ENCODE peak calls at places on chromosome 16, in nine cellular contexts. I is esophagus squamous epithelium; J is tibial artery; Q is pancreas; C is CD4-positive, alpha-beta memory T cell; R is aorta; X is neuronal stem cell; A is right cardiac atrium; B is ovary. U is an unnamed sample. For H3K9me3 and H3K27me3, the result is how much of the 10 kb centered on the place peaks cover.

GRCh38 chr16:84254080-84254479 is 14.3 kb upstream of the KCNG4 start:
- DNase-seq in X (no peak), I (no peak), Q (no peak), C (no peak), R (no peak), A (no peak), J (no peak), B (no peak), U (no peak)

GRCh38 chr16:74100405-74101316 is 196.0 kb upstream of the PSMD7 start:
- DNase-seq in R (no peak), C (no peak), A (no peak), I (no peak), B (no peak), X (no peak), Q (no peak), J (no peak), U (no peak)

GRCh38 chr16:28863929-28864886 is 565 bp downstream of the SH2B1 start:
- DNase-seq in I (no peak), X (no peak), C (no peak), B (peak), J (no peak), R (no peak), A (peak), Q (no peak), U (no peak)

GRCh38 chr16:68377667-68378420 is 67.0 kb downstream of the PRMT7 start:
- DNase-seq in X (no peak), A (no peak), I (no peak), J (no peak), R (no peak), B (no peak), Q (peak), C (no peak), U (no peak)

GRCh38 chr16:67198238-67198734 is 645 bp upstream of the ELMO3 start:
- DNase-seq in Q (peak), B (no peak), R (no peak), X (no peak), C (no peak), J (no peak), A (peak), I (no peak), U (no peak)

GRCh38 chr16:84526794-84527485 is 22.5 kb upstream of the MEAK7 start:
- DNase-seq in R (no peak), B (no peak), I (no peak), C (no peak), X (peak), J (peak), Q (no peak), A (no peak), U (peak)

GRCh38 chr16:11045846-11046245 is 101.5 kb downstream of the CLEC16A start:
- DNase-seq in I (no peak), J (no peak), C (no peak), A (no peak), B (no peak), R (no peak), X (no peak), Q (no peak), U (no peak)

GRCh38 chr16:56120447-56121155 is 70.7 kb upstream of the GNAO1 start:
- DNase-seq in A (no peak), C (no peak), X (no peak), R (no peak), J (no peak), Q (no peak), B (no peak), I (no peak), U (no peak)

GRCh38 chr16:67393790-67394270 is 532 bp upstream of the TPPP3 start:
- DNase-seq in Q (no peak), I (no peak), C (no peak), R (peak), B (no peak), X (no peak), A (peak), J (no peak), U (no peak)

GRCh38 chr16:3113765-3114479 is 1.5 kb downstream of the ZNF205 start:
- DNase-seq in I (no peak), J (no peak), C (no peak), B (no peak), R (no peak), A (peak), X (no peak), Q (no peak), U (no peak)

GRCh38 chr16:83963277-83964119 is 4.5 kb upstream of the NECAB2 start:
- DNase-seq in A (peak), Q (no peak), I (no peak), J (no peak), R (peak), B (no peak), X (no peak), C (no peak), U (peak)

GRCh38 chr16:4264546-4264945 is 8.3 kb downstream of the TFAP4 start:
- DNase-seq in B (no peak), C (no peak), X (no peak), J (no peak), I (no peak), Q (no peak), A (peak), R (no peak), U (no peak)

GRCh38 chr16:89385712-89386111 is 104.6 kb downstream of the ANKRD11 start:
- DNase-seq in C (no peak), J (no peak), B (no peak), X (no peak), R (no peak), A (peak), Q (no peak), I (no peak), U (no peak)

GRCh38 chr16:24309222-24309905 is 53.2 kb downstream of the CACNG3 start:
- DNase-seq in J (no peak), C (no peak), B (no peak), X (no peak), R (no peak), I (no peak), A (no peak), Q (peak), U (no peak)

GRCh38 chr16:2371421-2371820 is 30.9 kb upstream of the ABCA3 start:
- DNase-seq in B (no peak), J (no peak), I (no peak), Q (no peak), C (no peak), R (no peak), X (no peak), A (no peak), U (no peak)

GRCh38 chr16:56603589-56603988 is 4.8 kb upstream of the MT2A start:
- DNase-seq in A (peak), X (no peak), I (no peak), B (no peak), J (peak), Q (peak), C (no peak), R (no peak), U (peak)

GRCh38 chr16:70162041-70162451 is 11.5 kb upstream of the CLEC18C start:
- DNase-seq in I (no peak), Q (no peak), J (no peak), B (no peak), R (peak), C (no peak), X (no peak), A (no peak), U (no peak)

GRCh38 chr16:85197611-85198566 is 85.6 kb upstream of the CIBAR2 start:
- DNase-seq in B (peak), C (no peak), A (peak), J (no peak), Q (peak), X (no peak), I (no peak), R (no peak), U (no peak)

GRCh38 chr16:87076950-87077749 is 240.0 kb downstream of the C16orf95 start:
- DNase-seq in B (no peak), I (no peak), X (no peak), Q (peak), J (no peak), C (no peak), A (no peak), R (no peak), U (no peak)

GRCh38 chr16:10514369-10515055 is 65.9 kb downstream of the EMP2 start:
- DNase-seq in B (peak), C (peak), X (peak), A (no peak), J (peak), R (no peak), I (no peak), Q (no peak), U (no peak)

GRCh38 chr16:27317738-27318398 is 4.1 kb downstream of the IL4R start:
- DNase-seq in B (no peak), A (no peak), X (no peak), I (no peak), Q (no peak), J (peak), C (no peak), R (no peak), U (no peak)

GRCh38 chr16:27318399-27319256 is 4.9 kb downstream of the IL4R start:
- DNase-seq in R (peak), I (no peak), B (no peak), X (no peak), C (peak), A (peak), J (peak), Q (no peak), U (peak)

GRCh38 chr16:27319257-27319965 is 5.6 kb downstream of the IL4R start:
- DNase-seq in B (no peak), C (no peak), I (no peak), R (no peak), X (no peak), J (peak), A (no peak), Q (no peak), U (no peak)

GRCh38 chr16:27321013-27321960 is 7.5 kb downstream of the IL4R start:
- DNase-seq in J (peak), R (peak), I (no peak), X (no peak), C (no peak), A (no peak), B (no peak), Q (no peak), U (no peak)

DNA sequence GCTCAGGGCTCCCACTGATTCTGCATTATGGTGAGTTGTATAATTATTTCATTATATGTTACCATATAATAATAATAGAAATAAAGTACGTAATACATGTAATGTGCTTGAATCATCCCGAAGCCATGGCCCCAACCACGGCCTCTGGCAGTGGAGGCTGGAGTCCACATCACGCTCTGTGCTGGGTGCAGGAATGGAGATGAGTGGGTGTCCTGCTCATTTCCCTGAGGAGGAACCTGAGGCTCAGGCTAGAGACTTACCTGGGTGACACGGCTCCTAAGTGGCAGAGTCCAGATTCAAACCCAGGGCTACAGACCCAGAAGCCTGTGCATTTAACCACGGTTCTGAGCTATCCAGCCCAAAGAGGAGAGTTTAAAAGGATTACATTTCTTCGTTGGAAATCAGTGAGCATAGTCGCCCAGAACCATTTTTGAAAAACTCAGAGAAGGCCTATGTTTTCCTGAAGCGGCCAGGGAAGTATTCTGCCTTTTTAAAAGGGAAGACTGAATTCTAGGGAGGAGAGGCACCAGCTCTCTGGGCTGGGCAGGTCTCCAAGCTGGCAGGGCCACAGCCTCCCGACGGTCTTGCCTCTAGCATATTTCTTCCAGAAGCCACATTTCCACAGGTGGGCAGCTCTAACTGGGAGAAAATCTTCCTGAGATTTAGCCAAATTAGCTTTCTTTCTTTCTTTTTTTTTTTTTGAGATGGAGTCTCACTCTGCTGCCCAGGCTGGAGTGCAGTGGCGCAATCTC is 6.7 kb downstream of the IL4R start:
- DNase-seq in X (no peak), C (no peak), Q (no peak), I (no peak), A (no peak), J (peak), R (peak), B (no peak), U (no peak)
- H3K27ac ChIP-seq in X (no peak), C (no peak), Q (no peak), I (peak), A (no peak), J (peak), R (peak), B (no peak), U (no peak)

GRCh38 chr16:853306-853705 is 52.8 kb upstream of the GNG13 start:
- DNase-seq in J (no peak), B (no peak), C (no peak), A (peak), Q (no peak), R (no peak), X (no peak), I (no peak), U (no peak)

GRCh38 chr16:852451-853185 is 52.1 kb upstream of the GNG13 start:
- DNase-seq in Q (peak), B (no peak), J (no peak), I (no peak), C (no peak), A (peak), R (no peak), X (no peak), U (no peak)

GRCh38 chr16:850668-851067 is 50.1 kb upstream of the GNG13 start:
- DNase-seq in I (no peak), B (no peak), Q (no peak), C (no peak), J (no peak), R (no peak), A (peak), X (no peak), U (no peak)

GRCh38 chr16:851871-852270 is 51.3 kb upstream of the GNG13 start:
- DNase-seq in A (peak), X (no peak), Q (no peak), I (no peak), C (no peak), R (no peak), J (no peak), B (no peak), U (no peak)

GRCh38 chr16:851209-851810 is 50.8 kb upstream of the GNG13 start:
- DNase-seq in J (no peak), C (no peak), I (no peak), A (peak), B (no peak), R (no peak), Q (peak), X (no peak), U (no peak)
- H3K9me3 ChIP-seq in J (under half), C (under half), I (under half), A (under half), B (under half), R (under half), Q (under half), X (under half), U (under half)

GRCh38 chr16:58462499-58462996 is 37.4 kb upstream of the NDRG4 start:
- DNase-seq in A (no peak), C (no peak), Q (no peak), J (no peak), B (no peak), I (no peak), X (no peak), R (no peak), U (no peak)

GRCh38 chr16:58465817-58466216 is 34.1 kb upstream of the NDRG4 start:
- DNase-seq in A (no peak), R (no peak), Q (no peak), J (no peak), C (no peak), X (no peak), B (no peak), I (no peak), U (no peak)

GRCh38 chr16:58464916-58465731 is 34.8 kb upstream of the NDRG4 start:
- DNase-seq in C (no peak), X (peak), Q (no peak), A (no peak), J (no peak), I (no peak), B (no peak), R (no peak), U (peak)

GRCh38 chr16:58462997-58463891 is 36.7 kb upstream of the NDRG4 start:
- DNase-seq in R (no peak), J (no peak), C (no peak), B (no peak), I (no peak), A (peak), X (peak), Q (no peak), U (peak)

GRCh38 chr16:58464047-58464915 is 35.7 kb upstream of the NDRG4 start:
- DNase-seq in R (no peak), J (no peak), Q (no peak), A (peak), B (no peak), I (no peak), C (no peak), X (peak), U (peak)
- H3K27me3 ChIP-seq in R (under half), J (under half), Q (under half), A (under half), B (under half), I (under half), C (under half), X (half or more), U (under half)

GRCh38 chr16:50297301-50298074 is 31.1 kb downstream of the ADCY7 start:
- DNase-seq in J (peak), Q (no peak), I (no peak), B (no peak), X (no peak), C (no peak), A (peak), R (peak), U (peak)
- H3K27ac ChIP-seq in J (no peak), Q (no peak), I (no peak), B (no peak), X (no peak), C (no peak), A (no peak), R (no peak), U (no peak)

GRCh38 chr16:15981382-15981781 is 32.0 kb downstream of the ABCC1 start:
- DNase-seq in R (no peak), I (no peak), J (no peak), C (no peak), B (no peak), Q (no peak), A (no peak), X (no peak), U (no peak)
- H3K9me3 ChIP-seq in R (under half), I (under half), J (under half), C (under half), B (under half), Q (under half), A (under half), X (under half), U (under half)

DNA sequence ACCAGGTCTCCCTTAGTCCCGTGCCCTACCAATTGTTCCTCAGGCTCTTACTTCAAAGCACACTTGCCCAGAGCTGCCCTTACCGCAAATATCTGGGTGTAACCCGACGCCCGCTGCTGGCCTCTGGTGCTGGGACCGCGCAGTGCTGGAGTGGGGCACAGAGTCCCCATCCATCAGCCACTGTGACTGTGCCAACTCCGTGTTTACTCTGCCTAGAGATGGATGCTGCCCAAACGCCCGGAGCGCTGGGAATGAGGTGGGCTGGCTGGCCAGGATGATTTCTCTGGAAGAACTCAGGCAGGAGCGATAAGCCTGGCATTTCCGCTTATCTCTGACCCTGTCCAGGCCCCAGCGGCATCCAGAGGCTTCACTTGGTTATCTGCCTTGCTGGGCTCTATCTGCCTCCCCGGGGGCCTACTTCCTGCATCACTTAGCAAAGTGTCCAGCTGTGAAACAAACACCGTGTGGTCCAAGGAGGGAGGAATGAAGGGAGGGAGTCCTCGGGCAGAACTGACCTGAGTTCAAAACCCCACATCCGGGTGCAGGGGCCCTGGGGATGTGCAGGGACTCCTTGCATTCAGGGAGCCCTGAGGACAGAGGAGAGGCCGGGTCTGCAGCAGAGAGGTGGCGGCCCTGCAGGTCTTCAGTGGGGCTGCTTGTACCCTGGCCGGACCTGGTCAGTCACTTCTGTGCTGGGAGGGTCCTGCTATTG is 9.4 kb upstream of the MYLK3 start:
- DNase-seq in Q (no peak), X (no peak), I (no peak), C (no peak), J (no peak), A (peak), R (no peak), B (no peak), U (peak)
- H3K27me3 ChIP-seq in Q (under half), X (under half), I (under half), C (under half), J (under half), A (under half), R (under half), B (under half), U (under half)

U was measured in heart left ventricle.